ENCODE peak calls at places on chromosome 5, in seven cellular contexts. J, W, L, M, K, O and Z are unnamed samples.

GRCh38 chr5:103503065-103503464 is 59.5 kb downstream of the NUDT12 start:
- DNase-seq in O (no peak), M (no peak), J (no peak), W (no peak), L (peak), K (no peak), Z (no peak)

GRCh38 chr5:141605523-141606277 is 13.1 kb downstream of the DIAPH1 start:
- DNase-seq in W (no peak), L (no peak), O (peak), J (no peak), K (peak), M (peak), Z (peak)

GRCh38 chr5:969421-969839 is 39.2 kb upstream of the NKD2 start:
- DNase-seq in J (peak), M (no peak), K (peak), W (no peak), L (no peak), O (peak), Z (no peak)

GRCh38 chr5:21238786-21239185 is 1250.8 kb upstream of the CDH18 start:
- DNase-seq in W (no peak), M (no peak), O (no peak), L (no peak), J (no peak), K (no peak), Z (no peak)

GRCh38 chr5:83721878-83722779 is 1.5 kb upstream of the HAPLN1 start:
- DNase-seq in L (peak), K (peak), J (peak), M (peak), O (peak), W (no peak), Z (peak)

GRCh38 chr5:114360816-114361723 is 800 bp upstream of the KCNN2 start:
- DNase-seq in K (peak), O (no peak), M (no peak), J (no peak), W (no peak), L (no peak), Z (peak)

GRCh38 chr5:1419476-1420210 is 25.6 kb downstream of the SLC6A3 start:
- DNase-seq in K (no peak), M (no peak), O (no peak), L (no peak), J (no peak), W (no peak), Z (no peak)

GRCh38 chr5:150616506-150616905 is 24.0 kb upstream of the SYNPO start:
- DNase-seq in L (no peak), M (no peak), K (no peak), W (no peak), J (no peak), O (no peak), Z (no peak)

GRCh38 chr5:59565551-59565950 is 328.0 kb downstream of the PDE4D start:
- DNase-seq in O (no peak), K (no peak), M (no peak), W (no peak), L (no peak), J (no peak), Z (no peak)

GRCh38 chr5:147442134-147442726 is 67.6 kb downstream of the DPYSL3 start:
- DNase-seq in L (no peak), M (no peak), O (no peak), J (no peak), K (no peak), W (no peak), Z (no peak)

GRCh38 chr5:75510417-75510835 is 1.0 kb downstream of the CERT1 start:
- DNase-seq in K (no peak), O (peak), W (peak), L (peak), M (no peak), J (peak), Z (peak)

GRCh38 chr5:177479774-177480173 is 6.3 kb upstream of the DBN1 start:
- DNase-seq in L (peak), O (peak), K (no peak), W (no peak), J (peak), M (no peak), Z (peak)

GRCh38 chr5:20368581-20368980 is 380.6 kb upstream of the CDH18 start:
- DNase-seq in O (no peak), W (no peak), K (no peak), M (no peak), J (no peak), L (no peak), Z (no peak)

GRCh38 chr5:154612666-154613065 is 134.6 kb upstream of the HAND1 start:
- DNase-seq in K (no peak), L (no peak), J (no peak), M (no peak), O (no peak), W (no peak), Z (no peak)

GRCh38 chr5:1245901-1246576 is 20.9 kb downstream of the SLC6A18 start:
- DNase-seq in L (no peak), O (no peak), K (no peak), W (no peak), J (no peak), M (no peak), Z (no peak)

GRCh38 chr5:113090336-113091106 is 113.9 kb downstream of the DCP2 start:
- DNase-seq in O (no peak), M (no peak), W (no peak), K (no peak), J (no peak), L (no peak), Z (peak)

GRCh38 chr5:72137826-72138409 is 30.6 kb downstream of the MAP1B start:
- DNase-seq in K (no peak), J (peak), O (no peak), L (peak), W (no peak), M (no peak), Z (no peak)

GRCh38 chr5:129904102-129904666 is at the start of gene CHSY3:
- DNase-seq in M (peak), J (peak), O (peak), L (peak), K (peak), W (no peak), Z (peak)

GRCh38 chr5:109479260-109479860 is 69.6 kb upstream of the PJA2 start:
- DNase-seq in L (peak), O (peak), W (no peak), K (peak), J (peak), M (no peak), Z (peak)

GRCh38 chr5:106267256-106267655 is 1403.5 kb downstream of the EFNA5 start:
- DNase-seq in O (no peak), K (no peak), W (no peak), L (no peak), J (no peak), M (no peak), Z (no peak)

GRCh38 chr5:157926953-157927352 is 68.0 kb upstream of the CLINT1 start:
- DNase-seq in W (no peak), J (no peak), M (no peak), O (no peak), L (no peak), K (no peak), Z (no peak)

GRCh38 chr5:173793677-173794570 is 94.2 kb upstream of the CPEB4 start:
- DNase-seq in L (peak), J (no peak), O (no peak), K (no peak), W (no peak), M (no peak), Z (peak)

GRCh38 chr5:95794070-95794516 is 28.4 kb downstream of the GLRX start:
- DNase-seq in J (peak), O (peak), W (no peak), K (peak), M (no peak), L (no peak), Z (peak)

GRCh38 chr5:149289307-149289706 is 17.6 kb downstream of the AFAP1L1 start:
- DNase-seq in M (no peak), L (no peak), J (no peak), O (no peak), K (no peak), W (no peak), Z (no peak)

GRCh38 chr5:140227046-140227445 is 52.1 kb downstream of the CYSTM1 start:
- DNase-seq in W (no peak), J (no peak), K (no peak), L (peak), M (no peak), O (no peak), Z (no peak)

GRCh38 chr5:132012385-132013005 is 1.0 kb upstream of the ACSL6 start:
- DNase-seq in K (peak), L (peak), O (peak), M (peak), J (peak), W (peak), Z (peak)

GRCh38 chr5:74413403-74414060 is 227.0 kb downstream of the ENC1 start:
- DNase-seq in J (no peak), W (no peak), L (no peak), O (no peak), K (no peak), M (no peak), Z (no peak)

GRCh38 chr5:137194300-137194699 is 304.8 kb downstream of the SPOCK1 start:
- DNase-seq in M (no peak), K (no peak), O (no peak), J (no peak), L (no peak), W (no peak), Z (no peak)

GRCh38 chr5:537098-537497 is 12.8 kb upstream of the SLC9A3 start:
- DNase-seq in K (no peak), W (no peak), J (no peak), L (no peak), M (no peak), O (no peak), Z (no peak)

GRCh38 chr5:176614805-176615478 is 5.0 kb upstream of the GPRIN1 start:
- DNase-seq in L (peak), M (peak), O (peak), J (peak), W (no peak), K (peak), Z (peak)